ENCODE peak calls at places on chromosomes 11 and 22, in ten cellular contexts. H is pancreas, D is GM06990, E is vagina, F is upper lobe of right lung, P is stomach, L is mammary epithelial cell, U is breast epithelium, Y is PC-3, O is cardiac muscle cell. Q is an unnamed sample. For H3K36me3, the result is how much of the 10 kb centered on the place peaks cover.

GRCh38 chr11:118792642-118793124 is 1.7 kb upstream of the DDX6 start:
- DNase-seq in Y (peak), D (peak), H (no peak), E (no peak), P (peak), O (peak), L (peak), U (peak), F (no peak), Q (peak)

GRCh38 chr11:2587132-2587930 is 112.5 kb downstream of the KCNQ1OT1 start:
- DNase-seq in O (no peak), H (peak), E (no peak), Y (no peak), U (peak), L (no peak), D (no peak), P (peak), F (peak), Q (no peak)

GRCh38 chr11:32056445-32056844 is 34.4 kb upstream of the RCN1 start:
- DNase-seq in F (no peak), U (no peak), Y (peak), E (no peak), O (peak), L (peak), H (no peak), D (no peak), P (no peak), Q (no peak)

GRCh38 chr22:24037851-24038765 is 27.0 kb downstream of the CABIN1 start:
- DNase-seq in L (no peak), Y (no peak), E (no peak), P (peak), F (no peak), D (no peak), H (no peak), U (no peak), O (no peak), Q (peak)

GRCh38 chr11:63635762-63636465 is 21.7 kb upstream of the PLAAT3 start:
- DNase-seq in F (no peak), E (no peak), O (peak), P (peak), L (peak), D (peak), Y (peak), U (peak), H (peak), Q (peak)

GRCh38 chr11:67673358-67673757 is 1.1 kb downstream of the ALDH3B2 start:
- DNase-seq in D (no peak), H (no peak), O (no peak), L (no peak), F (peak), E (no peak), Y (no peak), P (no peak), U (no peak), Q (no peak)

GRCh38 chr22:37476389-37477329 is 9.5 kb downstream of the MFNG start:
- DNase-seq in F (no peak), Y (no peak), H (no peak), U (no peak), E (no peak), D (no peak), P (no peak), O (no peak), L (no peak), Q (no peak)

GRCh38 chr11:84855846-84856245 is 771.3 kb downstream of the DLG2 start:
- DNase-seq in Y (peak), H (no peak), F (no peak), D (no peak), E (no peak), P (no peak), U (no peak), O (peak), L (peak), Q (no peak)

GRCh38 chr11:62497132-62497915 is 49.3 kb downstream of the AHNAK start:
- DNase-seq in Y (peak), U (no peak), O (peak), P (peak), H (no peak), F (no peak), E (no peak), D (no peak), L (peak), Q (peak)

GRCh38 chr11:128550967-128551522 is 36.3 kb downstream of the ETS1 start:
- DNase-seq in F (no peak), Y (no peak), O (no peak), E (no peak), U (no peak), D (no peak), L (no peak), H (no peak), P (no peak), Q (no peak)

GRCh38 chr11:128547946-128548654 is 39.3 kb downstream of the ETS1 start:
- DNase-seq in U (no peak), D (no peak), Y (no peak), H (no peak), L (no peak), F (no peak), P (no peak), E (no peak), O (no peak), Q (no peak)

GRCh38 chr11:128549256-128549944 is 38.0 kb downstream of the ETS1 start:
- DNase-seq in O (peak), H (peak), Y (no peak), U (no peak), L (no peak), P (no peak), F (no peak), E (no peak), D (no peak), Q (peak)

GRCh38 chr11:128550261-128550821 is 37.0 kb downstream of the ETS1 start:
- DNase-seq in E (no peak), U (no peak), H (no peak), O (no peak), Y (no peak), P (no peak), L (no peak), F (no peak), D (no peak), Q (no peak)

GRCh38 chr11:128548655-128549255 is 38.6 kb downstream of the ETS1 start:
- DNase-seq in O (peak), Y (peak), L (no peak), U (no peak), P (peak), F (peak), H (peak), E (no peak), D (peak), Q (peak)
- TF ChIP-seq CTCF in O (no peak), Y (no peak), L (no peak), U (no peak), P (no peak), F (no peak), H (no peak), E (no peak), D (peak), Q (peak)

DNA sequence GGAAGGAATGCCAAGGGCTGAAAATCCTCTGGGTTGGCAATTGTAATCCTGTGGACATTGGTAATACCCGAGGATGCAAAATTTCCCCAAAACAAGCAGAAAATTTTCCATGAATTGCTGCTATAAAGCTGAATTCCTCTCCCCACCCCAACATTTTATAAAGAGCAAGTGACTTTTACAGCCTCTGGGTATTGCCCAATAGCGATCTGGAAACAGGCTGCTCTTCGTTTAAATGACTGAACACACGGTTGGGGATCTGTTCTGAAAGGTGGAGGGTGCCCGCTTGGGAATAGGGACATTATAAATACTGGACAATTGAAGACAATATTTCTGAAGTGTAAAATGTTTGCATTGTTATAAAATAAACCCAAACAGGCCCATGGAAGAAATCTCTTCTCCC is 20.6 kb downstream of the EHF start:
- DNase-seq in P (no peak), D (no peak), U (no peak), H (no peak), O (no peak), Y (peak), E (no peak), L (no peak), F (no peak), Q (no peak)
- H3K36me3 ChIP-seq in P (under half), D (under half), U (under half), H (under half), O (under half), Y (under half), E (under half), L (under half), F (under half), Q (under half)

GRCh38 chr22:31105282-31105929 is 2.0 kb downstream of the SELENOM start:
- DNase-seq in H (no peak), F (no peak), P (no peak), O (no peak), E (no peak), Y (no peak), D (no peak), U (no peak), L (peak), Q (peak)
- H3K4me3 ChIP-seq in H (no peak), F (peak), P (peak), O (no peak), E (peak), Y (no peak), D (no peak), U (peak), L (no peak), Q (no peak)

DNA sequence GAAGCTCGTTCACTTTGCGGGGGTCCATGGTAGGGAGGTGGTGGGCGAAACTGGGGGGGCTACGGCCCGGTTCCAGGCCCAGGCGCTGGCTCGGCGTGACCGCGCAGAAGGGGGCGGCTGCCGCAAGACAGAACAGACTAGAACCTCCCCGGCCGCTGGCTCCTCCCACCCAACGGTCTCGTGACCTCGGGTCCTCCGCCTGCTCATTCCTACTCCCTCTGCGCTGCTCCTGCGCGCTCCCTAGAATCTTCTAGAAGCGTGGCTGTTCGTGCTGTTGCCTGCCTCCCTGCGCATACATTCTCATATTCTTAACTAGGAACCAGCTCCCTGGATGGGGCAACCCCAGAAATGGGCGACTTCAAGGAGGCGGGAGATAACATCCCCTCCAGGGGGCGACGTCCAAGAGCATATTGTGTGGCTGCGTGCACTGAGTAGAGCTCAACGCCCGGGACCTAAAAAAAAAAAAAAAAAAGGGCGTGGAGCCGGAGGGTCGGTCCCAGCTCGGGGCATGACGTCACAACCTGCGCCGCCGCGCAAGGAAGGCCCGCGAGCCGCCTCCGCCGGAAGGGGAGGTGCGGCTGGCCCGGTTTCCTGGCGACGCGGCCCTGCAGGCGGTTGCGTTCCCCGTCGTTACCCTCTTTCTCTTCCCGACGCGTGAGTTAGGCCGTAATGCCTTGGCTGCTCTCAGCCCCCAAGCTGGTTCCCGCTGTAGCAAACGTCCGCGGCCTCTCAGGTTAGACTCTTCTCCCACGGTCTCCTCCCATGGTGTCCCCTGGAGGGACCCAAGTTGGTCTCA is at the start of the genes ST13 and XPNPEP3:
- DNase-seq in D (peak), Y (peak), P (peak), H (peak), U (peak), L (peak), O (peak), E (peak), F (peak), Q (peak)
- TF ChIP-seq CTCF in D (peak), Y (peak), P (peak), H (no peak), U (no peak), L (peak), O (peak), E (no peak), F (peak), Q (peak)

GRCh38 chr22:29795663-29796062 is 28.5 kb downstream of the UQCR10 start:
- DNase-seq in O (no peak), P (no peak), D (no peak), F (no peak), H (no peak), U (no peak), E (no peak), L (no peak), Y (no peak), Q (no peak)
- H3K36me3 ChIP-seq in O (under half), P (half or more), D (under half), F (half or more), H (under half), U (under half), E (under half), L (under half), Y (under half), Q (half or more)

DNA sequence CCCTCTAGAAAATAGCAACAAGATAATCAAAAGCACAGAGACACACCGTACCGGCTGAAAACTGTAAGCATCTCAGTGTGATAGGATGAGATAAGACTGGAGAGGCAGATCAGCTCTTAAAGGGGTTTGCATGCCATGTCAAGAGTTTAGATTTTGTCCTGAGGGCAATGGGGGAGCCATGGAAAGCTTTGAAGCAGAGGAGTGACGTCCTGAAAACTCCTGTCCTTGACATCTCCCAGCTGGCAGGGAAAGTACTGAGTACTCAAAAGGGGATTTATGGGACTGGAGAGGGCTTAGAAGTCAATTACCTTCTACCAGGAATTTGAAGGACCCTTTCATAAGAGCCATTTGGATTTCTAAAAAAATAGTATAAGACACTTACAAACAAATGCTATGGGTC is 420.5 kb upstream of the NARS2 start:
- DNase-seq in E (no peak), P (no peak), H (no peak), L (no peak), O (no peak), Y (no peak), U (no peak), F (no peak), D (no peak), Q (no peak)
- H3K4me3 ChIP-seq in E (no peak), P (no peak), H (no peak), L (no peak), O (no peak), Y (no peak), U (no peak), F (no peak), D (no peak), Q (no peak)

GRCh38 chr11:38543951-38544350 is 1945.9 kb upstream of the RAG2 start:
- DNase-seq in L (no peak), D (no peak), H (no peak), F (no peak), E (no peak), U (no peak), Y (no peak), P (no peak), O (no peak), Q (no peak)
- TF ChIP-seq CTCF in L (no peak), D (no peak), H (no peak), F (no peak), E (no peak), U (no peak), Y (no peak), P (no peak), O (no peak), Q (no peak)

DNA sequence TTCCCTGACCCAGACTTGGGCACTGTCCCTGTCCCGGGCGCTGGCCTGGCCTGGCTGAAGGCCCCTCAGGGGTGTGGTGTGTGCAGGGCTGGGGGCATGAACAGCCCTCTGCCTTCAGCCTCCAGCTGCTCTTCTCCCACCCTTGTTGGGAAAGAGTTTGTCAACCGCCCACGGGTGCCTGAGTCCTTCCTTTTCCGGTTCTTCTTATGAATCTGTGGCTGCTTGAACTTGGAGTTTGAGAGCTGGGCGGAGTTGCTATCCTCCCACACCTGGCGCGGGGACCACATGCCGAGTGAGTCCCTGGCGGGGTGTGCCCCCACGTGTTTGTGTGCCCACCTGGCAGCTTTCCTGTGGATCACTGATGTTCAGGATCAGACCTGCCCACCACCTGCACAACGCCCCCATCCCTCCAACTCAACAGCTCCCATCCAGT is 13.4 kb downstream of the NFAM1 start:
- DNase-seq in L (no peak), E (no peak), U (no peak), F (peak), H (no peak), O (peak), Y (no peak), P (no peak), D (no peak), Q (no peak)
- H3K36me3 ChIP-seq in L (under half), E (under half), U (under half), F (under half), H (under half), O (under half), Y (under half), P (under half), D (under half), Q (under half)

GRCh38 chr11:116930586-116930985 is 93.2 kb upstream of the APOA1 start:
- DNase-seq in L (no peak), F (no peak), O (no peak), E (no peak), P (no peak), U (no peak), Y (no peak), H (no peak), D (no peak), Q (no peak)
- H3K4me3 ChIP-seq in L (no peak), F (peak), O (no peak), E (no peak), P (peak), U (peak), Y (no peak), H (peak), D (no peak), Q (no peak)

GRCh38 chr11:12577746-12578644 is 96.2 kb upstream of the TEAD1 start:
- DNase-seq in F (no peak), P (no peak), L (no peak), H (no peak), D (no peak), E (no peak), U (no peak), Y (peak), O (no peak), Q (no peak)
- TF ChIP-seq CTCF in F (no peak), P (no peak), L (peak), H (no peak), D (no peak), E (no peak), U (no peak), Y (no peak), O (peak), Q (peak)

Q was measured in endodermal cell.